ENCODE peak calls at places on chromosomes 12 and 14, in four cellular contexts. L is cardiac muscle cell, W is hypothalamus, N is AG09319. Y is an unnamed sample.
A peak's percentile ranks its signal among the peaks of the same experiment; 100 is the strongest.

GRCh38 chr14:52918486-52918885 is 32.4 kb downstream of the FERMT2 start:
- DNase-seq in L (peak; percentile 57), W (no peak), N (no peak), Y (peak; percentile 18)

GRCh38 chr12:89825591-89826449 is 117.2 kb upstream of the ATP2B1 start:
- DNase-seq in L (peak; percentile 34), W (no peak), N (no peak), Y (no peak)

GRCh38 chr12:113022563-113023297 is 33.8 kb upstream of the DTX1 start:
- DNase-seq in L (no peak), W (no peak), N (no peak), Y (no peak)

GRCh38 chr12:105279460-105280056 is 43.6 kb upstream of the APPL2 start:
- DNase-seq in L (peak; percentile 63), W (no peak), N (no peak), Y (peak; percentile 55)

GRCh38 chr12:69341328-69341727 is 6.9 kb upstream of the LYZ start:
- DNase-seq in L (no peak), W (no peak), N (no peak), Y (no peak)

GRCh38 chr14:28785096-28785952 is 18.7 kb downstream of the FOXG1 start:
- DNase-seq in L (peak; percentile 24), W (no peak), N (no peak), Y (no peak)

GRCh38 chr12:64806173-64806572 is 18.3 kb upstream of the TBC1D30 start:
- DNase-seq in L (no peak), W (no peak), N (no peak), Y (no peak)

GRCh38 chr12:130832561-130833209 is 6.4 kb downstream of the STX2 start:
- DNase-seq in L (peak; percentile 62), W (peak; percentile 27), N (no peak), Y (no peak)

GRCh38 chr12:48163150-48163747 is 5.9 kb upstream of the ASB8 start:
- DNase-seq in L (no peak), W (no peak), N (no peak), Y (no peak)

GRCh38 chr12:2481951-2482350 is 312.8 kb upstream of the FKBP4 start:
- DNase-seq in L (no peak), W (no peak), N (no peak), Y (no peak)

GRCh38 chr12:34097213-34097612 is 74.9 kb downstream of the ALG10 start:
- DNase-seq in L (no peak), W (no peak), N (no peak), Y (no peak)

GRCh38 chr12:2283480-2283879 is 230.7 kb downstream of the CACNA1C start:
- DNase-seq in L (no peak), W (no peak), N (no peak), Y (no peak)

GRCh38 chr12:104596128-104596799 is 139.5 kb downstream of the CHST11 start:
- DNase-seq in L (peak; percentile 94), W (no peak), N (peak; percentile 68), Y (no peak)

GRCh38 chr12:94793191-94793595 is 142.8 kb upstream of the TMCC3 start:
- DNase-seq in L (peak; percentile 20), W (no peak), N (no peak), Y (no peak)

GRCh38 chr12:123900898-123901376 is 71.7 kb downstream of the CCDC92 start:
- DNase-seq in L (peak; percentile 18), W (no peak), N (no peak), Y (peak; percentile 26)

GRCh38 chr12:126067930-126068329 is 1002.7 kb downstream of the AACS start:
- DNase-seq in L (no peak), W (no peak), N (no peak), Y (no peak)

GRCh38 chr12:79098530-79098929 is 234.0 kb downstream of the SYT1 start:
- DNase-seq in L (no peak), W (no peak), N (no peak), Y (no peak)

GRCh38 chr12:6380141-6381121 is 3.5 kb upstream of the LTBR start:
- DNase-seq in L (peak; percentile 63), W (no peak), N (no peak), Y (no peak)

GRCh38 chr14:61609143-61609851 is 86.0 kb upstream of the HIF1A start:
- DNase-seq in L (peak; percentile 70), W (no peak), N (no peak), Y (no peak)

GRCh38 chr12:20369164-20370000 is 1.0 kb downstream of the PDE3A start:
- DNase-seq in L (peak; percentile 91), W (peak; percentile 36), N (no peak), Y (peak; percentile 11)

GRCh38 chr12:91009319-91009950 is 4.7 kb upstream of the EPYC start:
- DNase-seq in L (no peak), W (no peak), N (no peak), Y (no peak)

GRCh38 chr14:58669556-58670200 is 31.9 kb downstream of the DACT1 start:
- DNase-seq in L (no peak), W (no peak), N (no peak), Y (no peak)

Y was measured in activated CD4-positive, alpha-beta memory T cell treated with anti-CD3 and anti-CD28 coated beads for 36 hours.